ENCODE peak calls at places on chromosome 9, in seven cellular contexts. I is kidney epithelial cell; P is AG04450; Q is naive B cell; H is pulmonary artery endothelial cell; N is stimulated activated CD4-positive, alpha-beta T cell treated with anti-CD3 and anti-CD28 coated beads, Interleukin-1b, Interleukin-23, amount 100 ng/mL, for 24 hours; B is AG09309. W is an unnamed sample.

GRCh38 chr9:73148447-73148937 is 3.2 kb upstream of the ANXA1 start:
- DNase-seq in Q (no peak), B (no peak), P (no peak), H (no peak), I (no peak), N (no peak), W (no peak)

GRCh38 chr9:15287309-15287708 is 19.7 kb downstream of the TTC39B start:
- DNase-seq in N (no peak), B (no peak), P (no peak), H (no peak), Q (no peak), I (no peak), W (no peak)

GRCh38 chr9:131441441-131441840 is 47.6 kb downstream of the PRRC2B start:
- DNase-seq in H (no peak), I (no peak), P (no peak), N (no peak), B (no peak), Q (peak; percentile 61), W (no peak)

GRCh38 chr9:114214686-114215397 is 59.5 kb downstream of the COL27A1 start:
- DNase-seq in H (no peak), P (no peak), N (no peak), I (no peak), B (no peak), Q (no peak), W (no peak)

GRCh38 chr9:136107155-136107952 is 11.3 kb downstream of the TMEM250 start:
- DNase-seq in H (no peak), P (no peak), B (no peak), N (no peak), I (no peak), Q (no peak), W (peak; percentile 28)

GRCh38 chr9:124046189-124046588 is 34.6 kb downstream of the LHX2 start:
- DNase-seq in B (no peak), H (no peak), P (no peak), I (no peak), N (no peak), Q (no peak), W (no peak)

GRCh38 chr9:124706685-124707084 is 64.4 kb downstream of the NR6A1 start:
- DNase-seq in Q (no peak), H (no peak), P (no peak), N (no peak), I (no peak), B (no peak), W (no peak)

GRCh38 chr9:3177362-3177761 is 333.5 kb upstream of the PUM3 start:
- DNase-seq in H (no peak), I (no peak), Q (no peak), B (no peak), P (no peak), N (no peak), W (no peak)

GRCh38 chr9:93155716-93156474 is 21.8 kb upstream of the NINJ1 start:
- DNase-seq in Q (no peak), I (no peak), P (no peak), H (no peak), B (no peak), N (no peak), W (no peak)

GRCh38 chr9:137453643-137454081 is 5.5 kb downstream of the NSMF start:
- DNase-seq in N (peak; percentile 35), B (no peak), I (no peak), Q (peak; percentile 64), H (peak; percentile 39), P (peak; percentile 20), W (no peak)

GRCh38 chr9:137522746-137523455 is 27.3 kb downstream of the PNPLA7 start:
- DNase-seq in I (no peak), P (no peak), H (no peak), N (no peak), B (no peak), Q (no peak), W (no peak)

W was measured in NCI-H1417.